ENCODE peak calls at places on chromosome 9, in seven cellular contexts. U, G, S, Z, X, H and C are unnamed samples. For H3K36me3 and H3K4me1, the result is how much of the 10 kb centered on the place peaks cover.

GRCh38 chr9:121242219-121242954 is 25.6 kb upstream of the GSN start:
- DNase-seq in U (no peak), G (peak), Z (no peak), S (no peak), H (no peak), X (no peak), C (no peak)

GRCh38 chr9:130368631-130369103 is 76.1 kb upstream of the ASS1 start:
- DNase-seq in U (peak), S (no peak), X (no peak), G (no peak), Z (no peak), H (no peak), C (no peak)

GRCh38 chr9:92133949-92134604 is 18.9 kb upstream of the SPTLC1 start:
- DNase-seq in X (peak), S (peak), U (peak), H (peak), G (peak), Z (peak), C (peak)

GRCh38 chr9:72012642-72013041 is 47.8 kb downstream of the C9orf57 start:
- DNase-seq in X (no peak), G (no peak), U (peak), S (no peak), Z (no peak), H (no peak), C (no peak)

GRCh38 chr9:137977572-137978261 is 100.1 kb downstream of the CACNA1B start:
- DNase-seq in H (peak), G (no peak), X (no peak), Z (no peak), U (no peak), S (peak), C (no peak)

GRCh38 chr9:4126184-4126865 is 173.5 kb downstream of the GLIS3 start:
- DNase-seq in H (no peak), X (no peak), U (peak), Z (no peak), G (peak), S (no peak), C (no peak)

GRCh38 chr9:6545017-6545691 is 100.4 kb downstream of the GLDC start:
- DNase-seq in H (no peak), X (no peak), U (peak), G (peak), Z (no peak), S (no peak), C (no peak)

GRCh38 chr9:801399-802071 is 40.0 kb upstream of the DMRT1 start:
- DNase-seq in G (peak), S (no peak), H (no peak), U (peak), X (no peak), Z (no peak), C (no peak)

GRCh38 chr9:38226491-38226951 is 157.5 kb upstream of the SHB start:
- DNase-seq in S (no peak), U (no peak), G (peak), H (no peak), X (no peak), Z (no peak), C (no peak)

GRCh38 chr9:20269620-20270019 is 352.7 kb downstream of the MLLT3 start:
- DNase-seq in H (no peak), Z (no peak), S (no peak), X (no peak), G (no peak), U (peak), C (no peak)

GRCh38 chr9:126326228-126327015 is at the start of gene MVB12B:
- DNase-seq in X (peak), U (no peak), S (peak), Z (peak), G (peak), H (peak), C (peak)

GRCh38 chr9:6212722-6213375 is 2.8 kb upstream of the IL33 start:
- DNase-seq in Z (no peak), U (peak), H (no peak), S (no peak), X (no peak), G (peak), C (no peak)

GRCh38 chr9:116933251-116933650 is 246.1 kb downstream of the TRIM32 start:
- DNase-seq in H (no peak), X (no peak), G (no peak), Z (no peak), S (no peak), U (peak), C (no peak)

GRCh38 chr9:110316255-110316921 is 21.3 kb downstream of the TXNDC8 start:
- DNase-seq in U (no peak), G (no peak), S (no peak), H (no peak), Z (no peak), X (no peak), C (no peak)

GRCh38 chr9:70020217-70020616 is 23.4 kb upstream of the MAMDC2 start:
- DNase-seq in S (no peak), U (no peak), G (no peak), Z (no peak), H (no peak), X (no peak), C (peak)

GRCh38 chr9:111851536-111851935 is 45.1 kb upstream of the UGCG start:
- DNase-seq in H (no peak), S (no peak), X (no peak), U (peak), G (peak), Z (no peak), C (peak)

GRCh38 chr9:73038613-73039012 is 85.8 kb upstream of the ALDH1A1 start:
- DNase-seq in S (no peak), U (peak), X (peak), G (no peak), Z (no peak), H (peak), C (peak)

GRCh38 chr9:130292104-130292503 is 26.5 kb downstream of the HMCN2 start:
- DNase-seq in Z (no peak), G (no peak), X (no peak), S (no peak), U (no peak), H (no peak), C (peak)

GRCh38 chr9:6715755-6716643 is 41.8 kb upstream of the KDM4C start:
- DNase-seq in X (peak), H (peak), Z (peak), S (peak), G (no peak), U (no peak), C (peak)

GRCh38 chr9:113585555-113585954 is 122.0 kb downstream of the RGS3 start:
- DNase-seq in Z (no peak), X (no peak), H (no peak), U (peak), G (no peak), S (peak), C (no peak)

GRCh38 chr9:91848146-91848545 is 101.9 kb downstream of the ROR2 start:
- DNase-seq in U (no peak), X (no peak), H (no peak), Z (no peak), G (no peak), S (no peak), C (no peak)

GRCh38 chr9:97632406-97632991 is 669 bp downstream of the TSTD2 start:
- DNase-seq in Z (peak), S (peak), H (peak), U (no peak), X (peak), G (peak), C (peak)

GRCh38 chr9:21741151-21741550 is 61.3 kb upstream of the MTAP start:
- DNase-seq in S (no peak), X (no peak), H (no peak), Z (no peak), G (no peak), U (no peak), C (no peak)

GRCh38 chr9:92986175-92987110 is 39.1 kb downstream of the FGD3 start:
- DNase-seq in S (no peak), X (no peak), H (no peak), Z (peak), U (no peak), G (no peak), C (peak)

GRCh38 chr9:27248702-27249101 is 48.2 kb downstream of the EQTN start:
- DNase-seq in X (no peak), S (no peak), G (peak), U (no peak), H (no peak), Z (no peak), C (no peak)

GRCh38 chr9:134551657-134552348 is 89.8 kb upstream of the COL5A1 start:
- DNase-seq in X (no peak), G (peak), Z (no peak), U (peak), H (no peak), S (peak), C (no peak)

GRCh38 chr9:8817335-8817734 is 1017.8 kb upstream of the DMAC1 start:
- DNase-seq in S (no peak), H (no peak), G (no peak), Z (no peak), X (no peak), U (no peak), C (no peak)
- H3K27ac ChIP-seq in S (no peak), H (no peak), G (no peak), Z (no peak), X (no peak), U (no peak), C (no peak)

GRCh38 chr9:106934831-106935230 is 71.9 kb downstream of the ZNF462 start:
- DNase-seq in S (no peak), G (no peak), X (no peak), H (no peak), U (no peak), Z (no peak), C (no peak)

GRCh38 chr9:106933470-106933869 is 70.5 kb downstream of the ZNF462 start:
- DNase-seq in X (no peak), H (no peak), G (no peak), Z (no peak), S (no peak), U (no peak), C (no peak)

GRCh38 chr9:106932178-106932577 is 69.2 kb downstream of the ZNF462 start:
- DNase-seq in X (no peak), G (no peak), U (no peak), Z (no peak), H (no peak), S (no peak), C (no peak)

GRCh38 chr9:106934424-106934823 is 71.5 kb downstream of the ZNF462 start:
- DNase-seq in G (no peak), H (no peak), S (no peak), U (no peak), X (no peak), Z (no peak), C (no peak)

DNA sequence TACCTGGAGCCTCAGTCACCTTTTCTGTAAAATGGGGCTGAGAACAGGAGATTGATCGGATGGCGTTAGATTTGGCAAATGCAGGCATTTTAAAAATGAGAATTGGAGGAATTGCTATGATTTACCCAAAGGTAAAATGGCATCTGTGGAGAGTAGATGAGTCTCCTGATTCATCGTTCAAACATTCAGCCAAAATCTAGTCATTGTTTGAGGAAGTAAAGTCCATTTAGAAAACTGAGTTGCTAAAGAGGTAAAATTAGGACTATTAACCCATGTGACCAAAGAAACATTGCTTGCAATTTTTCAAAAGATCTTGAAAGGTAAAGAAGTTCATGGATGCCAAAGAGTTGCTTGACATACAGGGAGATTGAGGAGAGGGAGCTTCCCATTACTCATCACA is 69.7 kb downstream of the ZNF462 start:
- DNase-seq in U (no peak), S (no peak), H (no peak), G (no peak), Z (no peak), X (no peak), C (no peak)
- H3K36me3 ChIP-seq in U (under half), S (under half), H (under half), G (under half), Z (under half), X (under half), C (under half)

GRCh38 chr9:98973546-98973921 is 29.8 kb downstream of the COL15A1 start:
- DNase-seq in U (no peak), X (no peak), G (no peak), Z (no peak), S (no peak), H (no peak), C (no peak)

GRCh38 chr9:98971168-98971914 is 27.6 kb downstream of the COL15A1 start:
- DNase-seq in X (no peak), H (no peak), Z (no peak), U (peak), G (peak), S (no peak), C (no peak)

GRCh38 chr9:98970532-98971041 is 26.9 kb downstream of the COL15A1 start:
- DNase-seq in G (peak), Z (no peak), H (no peak), S (no peak), U (no peak), X (no peak), C (no peak)

GRCh38 chr9:98972641-98973545 is 29.2 kb downstream of the COL15A1 start:
- DNase-seq in X (no peak), H (no peak), U (no peak), S (no peak), Z (no peak), G (no peak), C (no peak)

GRCh38 chr9:98971915-98972223 is 28.2 kb downstream of the COL15A1 start:
- DNase-seq in H (no peak), S (no peak), U (no peak), X (no peak), Z (no peak), G (no peak), C (no peak)
- H3K4me1 ChIP-seq in H (under half), S (under half), U (under half), X (under half), Z (under half), G (under half), C (under half)

DNA sequence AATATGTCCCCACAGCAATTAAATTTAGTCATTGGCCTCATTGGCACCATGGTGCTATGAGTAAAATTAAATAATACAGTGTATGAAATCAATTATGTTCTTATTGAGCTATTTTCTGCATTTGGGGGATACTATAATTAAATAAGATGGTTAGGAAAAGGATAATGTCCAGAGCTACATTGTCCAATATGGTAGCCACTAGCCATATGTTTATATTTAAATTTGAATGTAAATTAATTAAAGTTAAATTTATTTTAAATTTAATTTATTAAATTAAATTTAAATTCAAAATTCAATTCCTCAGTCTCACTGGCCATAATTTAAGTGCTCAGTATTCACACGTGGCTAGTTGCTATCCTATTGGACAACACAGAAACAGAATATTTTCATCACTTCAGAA is 115.7 kb downstream of the SPATA31D1 start:
- DNase-seq in X (no peak), S (no peak), Z (no peak), H (no peak), G (no peak), U (no peak), C (no peak)
- H3K27ac ChIP-seq in X (no peak), S (no peak), Z (no peak), H (no peak), G (no peak), U (no peak), C (no peak)

GRCh38 chr9:123645762-123646161 is 284.2 kb downstream of the DENND1A start:
- DNase-seq in H (no peak), Z (no peak), S (no peak), G (no peak), X (no peak), U (no peak), C (no peak)

GRCh38 chr9:123643518-123643917 is 286.4 kb downstream of the DENND1A start:
- DNase-seq in U (no peak), S (no peak), G (no peak), Z (no peak), X (no peak), H (no peak), C (no peak)

GRCh38 chr9:123645126-123645525 is 284.8 kb downstream of the DENND1A start:
- DNase-seq in U (no peak), G (no peak), S (no peak), X (no peak), H (no peak), Z (no peak), C (no peak)

GRCh38 chr9:123649909-123650308 is 280.0 kb downstream of the DENND1A start:
- DNase-seq in H (no peak), S (no peak), U (no peak), Z (no peak), G (no peak), X (no peak), C (no peak)

GRCh38 chr9:123647145-123647544 is 282.8 kb downstream of the DENND1A start:
- DNase-seq in U (no peak), G (no peak), X (no peak), S (no peak), Z (no peak), H (peak), C (no peak)
- H3K36me3 ChIP-seq in U (under half), G (under half), X (under half), S (under half), Z (under half), H (under half), C (under half)

DNA sequence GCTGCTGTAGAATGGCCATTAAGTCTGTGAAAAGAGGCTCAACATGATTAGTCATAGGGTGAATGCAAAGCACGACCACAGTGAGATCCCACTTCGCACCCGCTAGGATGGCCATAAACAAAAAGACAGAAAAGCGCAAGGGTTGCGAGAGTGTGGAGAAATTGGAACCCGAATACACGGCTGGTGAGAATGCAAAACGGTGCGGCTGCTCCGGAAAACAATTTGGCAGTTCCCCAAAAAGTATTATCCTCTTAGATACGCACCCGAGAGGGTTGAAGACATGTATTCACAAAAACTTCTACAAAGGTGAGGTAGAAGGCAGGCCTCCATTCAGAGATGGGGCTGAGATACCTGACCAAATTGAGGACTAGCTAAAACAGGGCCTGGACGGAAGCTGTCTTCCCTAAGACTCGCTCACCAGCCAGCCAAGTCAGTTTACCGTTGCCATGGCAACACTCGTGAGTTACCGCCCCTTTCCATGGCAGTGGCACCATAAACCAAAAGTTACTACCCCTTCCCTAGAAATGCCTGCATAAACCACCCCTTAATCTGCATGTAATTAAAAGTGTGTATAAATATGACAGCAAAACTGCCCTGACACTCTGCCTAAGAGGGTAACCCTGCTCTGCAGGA is 726 bp upstream of the PSMB7 start:
- DNase-seq in Z (no peak), U (no peak), X (no peak), S (no peak), G (no peak), H (no peak), C (no peak)
- H3K4me1 ChIP-seq in Z (under half), U (under half), X (under half), S (under half), G (under half), H (under half), C (under half)

GRCh38 chr9:95104088-95104960 is 213.2 kb downstream of the FANCC start:
- DNase-seq in H (no peak), U (no peak), X (no peak), Z (no peak), S (no peak), G (no peak), C (no peak)
- H3K27ac ChIP-seq in H (peak), U (no peak), X (no peak), Z (no peak), S (no peak), G (no peak), C (peak)

GRCh38 chr9:136395345-136396218 is 4.4 kb downstream of the SNAPC4 start:
- DNase-seq in X (no peak), S (no peak), U (no peak), G (no peak), Z (peak), H (no peak), C (no peak)
- H3K36me3 ChIP-seq in X (under half), S (under half), U (under half), G (half or more), Z (under half), H (half or more), C (under half)

GRCh38 chr9:127796225-127796813 is 6.4 kb upstream of the FPGS start:
- DNase-seq in X (peak), S (no peak), Z (no peak), U (no peak), H (peak), G (peak), C (peak)

GRCh38 chr9:127793093-127793708 is 7.4 kb downstream of the CDK9 start:
- DNase-seq in S (no peak), G (peak), X (no peak), U (no peak), H (peak), Z (no peak), C (peak)

GRCh38 chr9:127796899-127797370 is 5.7 kb upstream of the FPGS start:
- DNase-seq in G (peak), X (no peak), H (no peak), Z (no peak), U (no peak), S (no peak), C (no peak)

GRCh38 chr9:127792417-127793031 is 6.7 kb downstream of the CDK9 start:
- DNase-seq in X (no peak), S (no peak), H (no peak), U (no peak), G (no peak), Z (no peak), C (no peak)

DNA sequence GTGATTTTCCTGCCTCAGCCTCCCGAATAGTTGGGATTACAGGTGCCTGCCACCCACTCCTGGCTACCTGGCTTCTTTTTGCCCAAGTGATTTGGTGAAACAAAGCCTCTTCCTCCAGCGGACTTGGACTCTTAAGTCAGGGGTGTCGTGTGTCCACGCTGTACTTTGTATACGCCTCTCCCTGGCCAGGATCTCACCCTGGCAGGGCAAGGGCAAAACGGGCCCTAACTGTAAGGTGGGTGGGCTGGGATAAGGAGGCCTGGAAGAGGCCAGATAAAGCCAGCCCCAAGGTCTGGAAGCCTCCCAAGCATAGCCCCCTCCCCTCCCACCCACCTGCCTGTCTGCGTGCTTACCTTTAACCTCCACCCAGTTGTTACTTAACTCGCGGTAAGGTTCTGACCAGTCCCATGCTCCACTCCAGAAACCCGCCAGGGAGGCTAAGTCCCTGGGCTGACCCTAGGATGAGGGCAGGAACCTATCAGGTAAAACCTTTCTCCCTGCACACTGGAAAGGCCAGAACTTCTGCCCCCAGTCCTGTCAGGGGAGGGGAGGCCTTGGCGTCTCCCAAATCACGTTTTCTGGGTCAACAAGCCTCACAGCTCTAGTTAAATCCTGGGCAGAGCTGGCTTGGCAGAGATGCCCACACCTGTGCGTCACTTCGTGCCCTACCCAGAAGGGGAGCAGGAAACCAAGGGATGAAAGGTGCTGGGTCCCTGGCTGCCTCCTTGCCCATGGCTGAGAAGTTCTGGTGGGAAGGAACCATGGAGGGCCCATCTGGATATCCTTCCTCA is 8.4 kb downstream of the CDK9 start:
- DNase-seq in S (no peak), U (no peak), G (no peak), X (no peak), Z (no peak), H (peak), C (peak)
- H3K4me1 ChIP-seq in S (under half), U (under half), G (under half), X (under half), Z (under half), H (under half), C (half or more)